ENCODE peak calls at places on chromosomes 4 and X, in five cellular contexts. C is SK-N-SH, H is GM12878, M is K562, U is HepG2. V is an unnamed sample.

GRCh38 chr4:150573534-150573933 is 8.4 kb upstream of the MAB21L2 start:
- DNase-seq in C (no peak), H (no peak), M (no peak), U (no peak), V (no peak)

GRCh38 chr4:40200881-40201797 is 4.3 kb downstream of the RHOH start:
- DNase-seq in C (peak), H (no peak), M (no peak), U (no peak), V (no peak)

GRCh38 chrX:20315140-20315539 is 48.4 kb upstream of the RPS6KA3 start:
- DNase-seq in C (no peak), H (peak), M (no peak), U (no peak), V (no peak)

GRCh38 chr4:75698162-75698962 is 25.2 kb upstream of the G3BP2 start:
- DNase-seq in C (no peak), H (peak), M (no peak), U (no peak), V (no peak)

GRCh38 chr4:17066972-17067371 is 168.5 kb upstream of the LDB2 start:
- DNase-seq in C (no peak), H (no peak), M (no peak), U (no peak), V (no peak)

GRCh38 chr4:56728512-56728911 is 47.4 kb upstream of the HOPX start:
- DNase-seq in C (no peak), H (no peak), M (no peak), U (no peak), V (peak)

GRCh38 chr4:15003441-15003890 is 1.2 kb downstream of the CPEB2 start:
- DNase-seq in C (peak), H (no peak), M (peak), U (no peak), V (peak)

GRCh38 chrX:69496143-69496542 is 8.0 kb upstream of the NALF2 start:
- DNase-seq in C (no peak), H (no peak), M (no peak), U (no peak), V (no peak)

GRCh38 chrX:31656013-31656412 is 584.2 kb upstream of the FTHL17 start:
- DNase-seq in C (no peak), H (no peak), M (no peak), U (no peak), V (no peak)

GRCh38 chr4:94216394-94216793 is 8.7 kb downstream of the SMARCAD1 start:
- DNase-seq in C (no peak), H (no peak), M (no peak), U (no peak), V (no peak)

GRCh38 chr4:189235599-189235998 is 705.1 kb upstream of the FRG1 start:
- DNase-seq in C (no peak), H (no peak), M (no peak), U (no peak), V (no peak)

GRCh38 chr4:10438924-10439323 is 18.3 kb downstream of the ZNF518B start:
- DNase-seq in C (no peak), H (no peak), M (no peak), U (no peak), V (no peak)

GRCh38 chr4:63361628-63362027 is 1047.6 kb downstream of the TECRL start:
- DNase-seq in C (no peak), H (no peak), M (no peak), U (no peak), V (no peak)

GRCh38 chr4:16196482-16197393 is 29.5 kb downstream of the TAPT1 start:
- DNase-seq in C (no peak), H (peak), M (no peak), U (peak), V (peak)

GRCh38 chrX:131521824-131522223 is 22.1 kb upstream of the OR13H1 start:
- DNase-seq in C (no peak), H (no peak), M (no peak), U (no peak), V (no peak)

GRCh38 chr4:13509442-13509841 is 25.3 kb upstream of the RAB28 start:
- DNase-seq in C (no peak), H (no peak), M (no peak), U (no peak), V (no peak)

GRCh38 chrX:46811101-46811500 is 25.7 kb upstream of the RP2 start:
- DNase-seq in C (no peak), H (no peak), M (no peak), U (no peak), V (no peak)

GRCh38 chrX:1242901-1243402 is 25.7 kb upstream of the CSF2RA start:
- DNase-seq in C (no peak), H (peak), M (no peak), U (no peak), V (no peak)

GRCh38 chr4:128811571-128812359 is 2.3 kb downstream of the JADE1 start:
- DNase-seq in C (peak), H (no peak), M (peak), U (peak), V (peak)

GRCh38 chrX:45667666-45668065 is 467.0 kb upstream of the DIPK2B start:
- DNase-seq in C (no peak), H (no peak), M (no peak), U (no peak), V (no peak)

GRCh38 chr4:122548886-122549630 is 71.8 kb downstream of the IL21 start:
- DNase-seq in C (no peak), H (no peak), M (no peak), U (no peak), V (no peak)

GRCh38 chr4:109302366-109303140 is at the start of gene COL25A1:
- DNase-seq in C (peak), H (no peak), M (no peak), U (no peak), V (peak)

GRCh38 chrX:119194631-119195030 is 41.5 kb upstream of the PGRMC1 start:
- DNase-seq in C (no peak), H (no peak), M (no peak), U (no peak), V (peak)

GRCh38 chr4:156615066-156615514 is 356.5 kb downstream of the PDGFC start:
- DNase-seq in C (no peak), H (no peak), M (no peak), U (no peak), V (no peak)

GRCh38 chrX:56462389-56462788 is 101.0 kb upstream of the UBQLN2 start:
- DNase-seq in C (no peak), H (no peak), M (no peak), U (no peak), V (no peak)

GRCh38 chr4:11605597-11605996 is 176.9 kb upstream of the HS3ST1 start:
- DNase-seq in C (no peak), H (no peak), M (no peak), U (no peak), V (no peak)

GRCh38 chrX:108341947-108342346 is 96.3 kb downstream of the COL4A6 start:
- DNase-seq in C (no peak), H (no peak), M (no peak), U (no peak), V (no peak)

GRCh38 chrX:119757979-119758681 is at the start of gene SOWAHD:
- DNase-seq in C (peak), H (no peak), M (peak), U (peak), V (peak)

GRCh38 chrX:11254417-11255109 is 38.6 kb upstream of the AMELX start:
- DNase-seq in C (no peak), H (no peak), M (peak), U (no peak), V (no peak)

GRCh38 chr4:152257601-152258066 is 278.3 kb downstream of the FBXW7 start:
- DNase-seq in C (no peak), H (no peak), M (no peak), U (peak), V (no peak)

GRCh38 chr4:82741188-82741587 is 57.4 kb downstream of the SCD5 start:
- DNase-seq in C (no peak), H (no peak), M (no peak), U (peak), V (no peak)

GRCh38 chrX:17682259-17682658 is 55.0 kb upstream of the SCML1 start:
- DNase-seq in C (no peak), H (no peak), M (no peak), U (no peak), V (no peak)

GRCh38 chr4:98609946-98610345 is 48.5 kb downstream of the TSPAN5 start:
- DNase-seq in C (no peak), H (no peak), M (no peak), U (no peak), V (no peak)

GRCh38 chr4:41575207-41575606 is 37.2 kb downstream of the LIMCH1 start:
- DNase-seq in C (no peak), H (no peak), M (no peak), U (no peak), V (no peak)

DNA sequence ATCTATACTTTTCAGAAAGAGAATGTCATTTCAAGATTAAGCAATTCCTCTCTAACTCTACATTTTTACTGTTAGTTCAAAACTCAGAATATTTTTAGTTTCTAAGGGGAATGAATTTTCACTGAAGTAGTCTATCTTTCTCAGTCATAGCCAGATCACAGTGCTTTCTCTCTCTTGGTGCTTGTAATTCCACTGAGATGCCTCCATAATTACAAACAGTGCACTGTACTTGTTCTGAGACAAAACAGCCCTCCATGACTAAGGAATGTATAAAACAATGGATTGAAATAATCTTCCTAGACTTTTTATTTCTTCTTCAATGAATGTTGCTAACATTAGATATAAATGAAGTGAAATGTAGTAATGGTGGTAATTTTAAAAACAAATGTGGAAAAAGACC is 603.2 kb upstream of the FAM241A start:
- DNase-seq in C (no peak), H (no peak), M (no peak), U (no peak), V (no peak)
- TF ChIP-seq FOXM1 in C (no peak), H (no peak), M (no peak), U (no peak), V (no peak)

GRCh38 chrX:22912598-22912997 is 87.2 kb upstream of the DDX53 start:
- DNase-seq in C (no peak), H (no peak), M (no peak), U (no peak), V (no peak)
- TF ChIP-seq FOXM1 in C (no peak), H (no peak), M (no peak), U (no peak), V (no peak)

DNA sequence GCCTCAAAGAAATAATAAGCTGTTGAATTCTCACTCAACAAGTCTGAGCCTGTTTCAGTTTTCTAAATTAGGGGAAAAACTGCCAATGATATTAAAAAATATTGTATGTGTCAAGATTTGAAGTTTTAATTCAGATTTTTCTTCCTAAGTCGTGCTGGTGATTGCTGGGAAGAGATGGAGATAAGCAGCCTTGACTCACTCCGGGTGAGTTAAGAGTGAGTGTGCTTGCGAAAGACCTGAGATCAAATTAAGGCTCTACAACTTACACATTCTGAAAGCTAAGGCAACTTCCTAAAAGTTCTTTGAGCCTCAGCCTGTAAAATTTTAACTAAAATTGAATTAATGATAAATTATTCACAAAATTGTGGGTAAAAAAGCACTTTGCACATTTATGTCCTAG is 1441.2 kb downstream of the PCDH7 start:
- DNase-seq in C (no peak), H (no peak), M (no peak), U (no peak), V (no peak)
- TF ChIP-seq FOXM1 in C (no peak), H (no peak), M (no peak), U (no peak), V (no peak)

GRCh38 chrX:104118765-104119164 is 6.4 kb downstream of the ZCCHC18 start:
- DNase-seq in C (no peak), H (no peak), M (no peak), U (no peak), V (no peak)

GRCh38 chrX:104126856-104127255 is 14.5 kb downstream of the ZCCHC18 start:
- DNase-seq in C (no peak), H (no peak), M (no peak), U (no peak), V (no peak)

GRCh38 chrX:104117753-104118152 is 5.4 kb downstream of the ZCCHC18 start:
- DNase-seq in C (no peak), H (no peak), M (no peak), U (no peak), V (no peak)

DNA sequence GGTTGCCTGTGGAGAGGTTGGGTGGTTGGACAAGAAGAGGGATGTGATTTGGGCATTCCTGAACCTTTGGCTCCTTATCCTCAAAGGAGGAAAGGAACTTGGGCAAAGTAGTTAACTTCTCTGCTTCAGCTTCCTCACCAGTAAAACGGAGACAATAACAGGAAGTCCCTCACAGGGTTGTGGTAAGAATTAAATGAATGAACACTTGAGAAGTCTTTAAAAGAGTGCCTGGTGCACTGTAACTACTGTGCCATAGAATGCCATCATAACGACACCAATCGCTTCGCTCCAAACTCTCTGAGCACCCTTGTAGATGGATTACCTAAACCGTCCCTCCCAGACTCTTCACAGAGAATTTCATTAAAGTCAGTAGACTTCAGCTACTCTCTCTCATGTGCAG is 10.5 kb downstream of the ZCCHC18 start:
- DNase-seq in C (no peak), H (no peak), M (no peak), U (no peak), V (no peak)
- TF ChIP-seq FOXM1 in C (no peak), H (no peak), M (no peak), U (no peak), V (no peak)

GRCh38 chrX:43556207-43556606 is 99.9 kb upstream of the MAOA start:
- DNase-seq in C (no peak), H (no peak), M (no peak), U (no peak), V (no peak)

GRCh38 chrX:43557792-43558191 is 98.3 kb upstream of the MAOA start:
- DNase-seq in C (peak), H (peak), M (peak), U (peak), V (peak)

GRCh38 chrX:43560247-43560946 is 95.7 kb upstream of the MAOA start:
- DNase-seq in C (no peak), H (no peak), M (no peak), U (no peak), V (no peak)

GRCh38 chrX:43562372-43562771 is 93.7 kb upstream of the MAOA start:
- DNase-seq in C (no peak), H (no peak), M (no peak), U (no peak), V (no peak)

DNA sequence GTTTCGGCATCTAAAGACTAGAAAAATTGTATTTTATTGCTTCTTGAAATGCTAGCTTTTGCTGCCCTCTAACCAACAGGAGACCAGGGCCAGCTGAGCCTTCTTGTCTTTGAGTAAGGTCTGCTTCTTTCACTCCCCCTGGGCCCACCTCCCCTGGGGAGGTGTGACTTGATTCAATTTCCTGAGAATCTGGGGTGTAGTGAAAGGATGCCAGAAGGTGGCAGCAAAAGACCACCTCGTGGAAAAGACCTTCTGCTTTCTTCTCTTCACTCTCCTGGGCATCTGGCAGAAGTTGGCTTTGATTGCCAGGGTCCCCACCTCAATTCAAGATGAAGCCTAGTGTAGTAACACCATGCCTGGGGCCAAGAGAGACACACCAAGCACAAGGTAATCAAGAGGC is 96.5 kb upstream of the MAOA start:
- DNase-seq in C (peak), H (no peak), M (peak), U (peak), V (peak)
- TF ChIP-seq FOXM1 in C (no peak), H (no peak), M (no peak), U (no peak), V (no peak)

DNA sequence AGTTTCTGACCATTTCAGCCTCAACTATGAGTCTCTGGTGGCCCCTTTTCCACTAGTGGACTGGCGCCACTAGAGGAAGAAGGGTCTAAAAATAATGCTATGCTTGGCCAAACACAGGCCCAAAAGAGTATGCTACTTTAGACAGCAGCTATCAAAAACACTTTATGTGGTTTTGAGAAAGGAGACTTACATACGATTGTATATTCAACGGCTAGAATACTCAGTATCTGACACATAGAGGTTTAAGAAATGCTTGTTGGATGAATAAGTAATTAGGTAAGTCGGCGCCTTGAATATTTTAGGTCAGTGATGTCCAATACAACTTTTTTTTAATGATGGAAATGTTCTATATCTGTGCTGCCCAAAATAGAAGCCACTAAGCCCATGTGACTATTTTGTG is 25.7 kb upstream of the TMPRSS11A start:
- DNase-seq in C (no peak), H (no peak), M (no peak), U (no peak), V (no peak)
- TF ChIP-seq FOXM1 in C (no peak), H (no peak), M (no peak), U (no peak), V (no peak)

DNA sequence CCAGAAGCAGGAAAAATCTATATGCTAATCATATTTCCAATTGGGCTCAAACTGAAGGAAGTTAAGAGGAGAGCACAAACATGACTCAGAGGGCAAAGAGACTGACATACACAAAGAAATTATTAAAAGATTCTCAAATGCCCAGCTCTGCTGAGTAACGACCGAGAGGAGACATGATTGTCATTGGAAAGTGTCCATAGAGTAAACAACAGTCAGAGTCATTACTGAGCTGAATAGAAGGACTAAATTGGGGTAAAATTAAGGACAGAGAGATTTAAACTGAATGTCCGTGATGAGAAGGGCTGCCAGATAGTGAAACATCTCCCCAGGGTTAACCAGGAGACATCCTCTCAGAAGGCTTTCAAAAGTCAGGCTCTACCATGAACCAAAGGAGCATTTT is 111.2 kb upstream of the GALNT7 start:
- DNase-seq in C (no peak), H (no peak), M (no peak), U (no peak), V (no peak)
- TF ChIP-seq FOXM1 in C (no peak), H (no peak), M (no peak), U (no peak), V (no peak)

GRCh38 chr4:182143086-182143821 is 99.9 kb upstream of the TENM3 start:
- DNase-seq in C (no peak), H (no peak), M (no peak), U (no peak), V (no peak)

GRCh38 chr4:182145360-182145905 is 97.8 kb upstream of the TENM3 start:
- DNase-seq in C (peak), H (no peak), M (no peak), U (no peak), V (no peak)

GRCh38 chr4:182142146-182143085 is 100.8 kb upstream of the TENM3 start:
- DNase-seq in C (no peak), H (no peak), M (no peak), U (no peak), V (no peak)

GRCh38 chr4:182143822-182144620 is 99.2 kb upstream of the TENM3 start:
- DNase-seq in C (peak), H (no peak), M (no peak), U (no peak), V (peak)

DNA sequence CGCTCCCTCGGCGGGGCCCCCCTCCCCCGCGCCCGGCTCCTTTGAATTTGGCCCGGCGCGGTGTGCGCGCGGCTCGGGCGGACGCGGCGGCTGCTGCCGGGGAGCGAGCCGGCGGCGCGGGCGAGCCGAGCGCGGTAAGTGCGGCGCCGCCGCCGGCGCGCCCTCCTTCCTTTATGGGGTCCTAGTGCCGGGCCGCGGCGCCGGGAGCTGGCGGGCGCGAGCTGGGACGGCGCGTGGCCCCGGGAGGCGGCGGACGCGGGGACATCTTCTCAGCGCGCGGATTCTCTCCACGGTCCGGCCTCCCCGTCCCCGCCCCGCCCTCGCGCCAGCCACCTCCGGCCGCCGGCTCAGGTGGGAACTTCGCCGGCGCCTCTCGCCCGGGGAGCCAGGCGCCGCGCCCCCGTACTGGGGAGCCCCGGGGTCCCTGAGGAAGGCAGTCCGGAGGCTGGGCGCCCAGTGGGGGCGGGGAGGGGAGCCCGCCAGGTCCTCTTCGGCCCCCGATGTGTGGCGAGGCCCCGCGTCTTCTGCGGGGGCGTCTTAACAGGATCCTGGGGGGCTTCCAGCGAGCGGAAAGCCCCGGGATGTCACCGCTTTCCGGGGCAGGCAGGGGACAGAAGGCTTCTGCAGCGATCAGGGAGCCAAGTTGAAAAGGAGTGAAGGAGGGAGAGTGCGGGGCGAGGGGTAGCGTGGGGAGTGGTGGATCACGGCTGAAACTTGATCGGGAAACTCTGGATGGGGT is 98.4 kb upstream of the TENM3 start:
- DNase-seq in C (peak), H (no peak), M (no peak), U (no peak), V (peak)
- TF ChIP-seq FOXM1 in C (no peak), H (no peak), M (no peak), U (no peak), V (no peak)

GRCh38 chrX:53186363-53186762 is 38.6 kb downstream of the KDM5C start:
- DNase-seq in C (no peak), H (no peak), M (no peak), U (no peak), V (no peak)
- TF ChIP-seq FOXM1 in C (no peak), H (no peak), M (no peak), U (no peak), V (no peak)

V was measured in HEK293T.